ENCODE peak calls at places on chromosomes 12 and 14, in five cellular contexts. One of them, this sample, is unnamed.

GRCh38 chr14:91891081-91891480 is 23.7 kb upstream of the TC2N start:
- DNase-seq in HuH-7.5: no peak
- DNase-seq in NCI-H1105 treated with DMSO at 0.1 percent for 48 hours: no peak
- DNase-seq in neural crest cell: no peak
- DNase-seq in NCI-H1092 treated with DMSO at 0.1 percent for 48 hours: no peak
- DNase-seq in this sample: no peak

GRCh38 chr12:7512528-7512927 is 9.0 kb upstream of the CD163 start:
- DNase-seq in HuH-7.5: no peak
- DNase-seq in NCI-H1105 treated with DMSO at 0.1 percent for 48 hours: no peak
- DNase-seq in neural crest cell: no peak
- DNase-seq in NCI-H1092 treated with DMSO at 0.1 percent for 48 hours: no peak
- DNase-seq in this sample: no peak

GRCh38 chr12:19430988-19431387 is 8.3 kb upstream of the AEBP2 start:
- DNase-seq in HuH-7.5: no peak
- DNase-seq in NCI-H1105 treated with DMSO at 0.1 percent for 48 hours: peak
- DNase-seq in neural crest cell: no peak
- DNase-seq in NCI-H1092 treated with DMSO at 0.1 percent for 48 hours: no peak
- DNase-seq in this sample: no peak

GRCh38 chr14:44490966-44491365 is 16.1 kb downstream of the FSCB start:
- DNase-seq in HuH-7.5: no peak
- DNase-seq in NCI-H1105 treated with DMSO at 0.1 percent for 48 hours: no peak
- DNase-seq in neural crest cell: no peak
- DNase-seq in NCI-H1092 treated with DMSO at 0.1 percent for 48 hours: no peak
- DNase-seq in this sample: no peak

GRCh38 chr12:113895176-113895575 is 70.9 kb downstream of the RBM19 start:
- DNase-seq in HuH-7.5: no peak
- DNase-seq in NCI-H1105 treated with DMSO at 0.1 percent for 48 hours: no peak
- DNase-seq in neural crest cell: no peak
- DNase-seq in NCI-H1092 treated with DMSO at 0.1 percent for 48 hours: no peak
- DNase-seq in this sample: no peak

GRCh38 chr14:90812109-90812508 is 4.1 kb downstream of the TTC7B start:
- DNase-seq in HuH-7.5: no peak
- DNase-seq in NCI-H1105 treated with DMSO at 0.1 percent for 48 hours: no peak
- DNase-seq in neural crest cell: no peak
- DNase-seq in NCI-H1092 treated with DMSO at 0.1 percent for 48 hours: no peak
- DNase-seq in this sample: no peak

GRCh38 chr12:2844786-2845185 is 10.0 kb upstream of the NRIP2 start:
- DNase-seq in HuH-7.5: no peak
- DNase-seq in NCI-H1105 treated with DMSO at 0.1 percent for 48 hours: no peak
- DNase-seq in neural crest cell: no peak
- DNase-seq in NCI-H1092 treated with DMSO at 0.1 percent for 48 hours: no peak
- DNase-seq in this sample: no peak

GRCh38 chr12:83537428-83538053 is 850.8 kb downstream of the TMTC2 start:
- DNase-seq in HuH-7.5: no peak
- DNase-seq in NCI-H1105 treated with DMSO at 0.1 percent for 48 hours: no peak
- DNase-seq in neural crest cell: no peak
- DNase-seq in NCI-H1092 treated with DMSO at 0.1 percent for 48 hours: no peak
- DNase-seq in this sample: no peak

GRCh38 chr12:112122823-112123690 is 2.3 kb upstream of the TRAFD1 start:
- DNase-seq in HuH-7.5: no peak
- DNase-seq in NCI-H1105 treated with DMSO at 0.1 percent for 48 hours: no peak
- DNase-seq in neural crest cell: no peak
- DNase-seq in NCI-H1092 treated with DMSO at 0.1 percent for 48 hours: no peak
- DNase-seq in this sample: no peak

GRCh38 chr14:92511472-92512247 is 1.9 kb upstream of the RIN3 start:
- DNase-seq in HuH-7.5: no peak
- DNase-seq in NCI-H1105 treated with DMSO at 0.1 percent for 48 hours: no peak
- DNase-seq in neural crest cell: no peak
- DNase-seq in NCI-H1092 treated with DMSO at 0.1 percent for 48 hours: no peak
- DNase-seq in this sample: no peak

GRCh38 chr12:45671254-45671653 is 58.3 kb upstream of the ARID2 start:
- DNase-seq in HuH-7.5: no peak
- DNase-seq in NCI-H1105 treated with DMSO at 0.1 percent for 48 hours: no peak
- DNase-seq in neural crest cell: no peak
- DNase-seq in NCI-H1092 treated with DMSO at 0.1 percent for 48 hours: no peak
- DNase-seq in this sample: no peak

GRCh38 chr12:62192486-62193250 is 67.5 kb upstream of the USP15 start:
- DNase-seq in HuH-7.5: peak
- DNase-seq in NCI-H1105 treated with DMSO at 0.1 percent for 48 hours: peak
- DNase-seq in neural crest cell: peak
- DNase-seq in NCI-H1092 treated with DMSO at 0.1 percent for 48 hours: peak
- DNase-seq in this sample: peak

GRCh38 chr12:24252580-24252979 is 303.1 kb upstream of the SOX5 start:
- DNase-seq in HuH-7.5: no peak
- DNase-seq in NCI-H1105 treated with DMSO at 0.1 percent for 48 hours: no peak
- DNase-seq in neural crest cell: no peak
- DNase-seq in NCI-H1092 treated with DMSO at 0.1 percent for 48 hours: peak
- DNase-seq in this sample: no peak

GRCh38 chr12:55446334-55446733 is 2.5 kb downstream of the OR6C2 start:
- DNase-seq in HuH-7.5: no peak
- DNase-seq in NCI-H1105 treated with DMSO at 0.1 percent for 48 hours: no peak
- DNase-seq in neural crest cell: no peak
- DNase-seq in NCI-H1092 treated with DMSO at 0.1 percent for 48 hours: no peak
- DNase-seq in this sample: no peak

GRCh38 chr12:47442310-47442709 is 263.5 kb downstream of the RPAP3 start:
- DNase-seq in HuH-7.5: no peak
- DNase-seq in NCI-H1105 treated with DMSO at 0.1 percent for 48 hours: no peak
- DNase-seq in neural crest cell: no peak
- DNase-seq in NCI-H1092 treated with DMSO at 0.1 percent for 48 hours: no peak
- DNase-seq in this sample: no peak

GRCh38 chr14:101495827-101496778 is 65.2 kb upstream of the DIO3 start:
- DNase-seq in HuH-7.5: no peak
- DNase-seq in NCI-H1105 treated with DMSO at 0.1 percent for 48 hours: no peak
- DNase-seq in neural crest cell: no peak
- DNase-seq in NCI-H1092 treated with DMSO at 0.1 percent for 48 hours: no peak
- DNase-seq in this sample: no peak

GRCh38 chr14:83607682-83608081 is 1922.3 kb upstream of the FLRT2 start:
- DNase-seq in HuH-7.5: no peak
- DNase-seq in NCI-H1105 treated with DMSO at 0.1 percent for 48 hours: no peak
- DNase-seq in neural crest cell: no peak
- DNase-seq in NCI-H1092 treated with DMSO at 0.1 percent for 48 hours: no peak
- DNase-seq in this sample: no peak

GRCh38 chr12:27542628-27543027 is 18.6 kb downstream of the PPFIBP1 start:
- DNase-seq in HuH-7.5: no peak
- DNase-seq in NCI-H1105 treated with DMSO at 0.1 percent for 48 hours: no peak
- DNase-seq in neural crest cell: no peak
- DNase-seq in NCI-H1092 treated with DMSO at 0.1 percent for 48 hours: no peak
- DNase-seq in this sample: no peak

GRCh38 chr12:132455565-132455964 is 34.4 kb upstream of the FBRSL1 start:
- DNase-seq in HuH-7.5: no peak
- DNase-seq in NCI-H1105 treated with DMSO at 0.1 percent for 48 hours: no peak
- DNase-seq in neural crest cell: no peak
- DNase-seq in NCI-H1092 treated with DMSO at 0.1 percent for 48 hours: no peak
- DNase-seq in this sample: no peak

GRCh38 chr14:53055003-53055402 is 98.1 kb downstream of the DDHD1 start:
- DNase-seq in HuH-7.5: peak
- DNase-seq in NCI-H1105 treated with DMSO at 0.1 percent for 48 hours: peak
- DNase-seq in neural crest cell: no peak
- DNase-seq in NCI-H1092 treated with DMSO at 0.1 percent for 48 hours: peak
- DNase-seq in this sample: peak

GRCh38 chr12:92338671-92339070 is 193.0 kb upstream of the BTG1 start:
- DNase-seq in HuH-7.5: no peak
- DNase-seq in NCI-H1105 treated with DMSO at 0.1 percent for 48 hours: no peak
- DNase-seq in neural crest cell: no peak
- DNase-seq in NCI-H1092 treated with DMSO at 0.1 percent for 48 hours: no peak
- DNase-seq in this sample: no peak

GRCh38 chr12:76711241-76711640 is 52.7 kb upstream of the ZDHHC17 start:
- DNase-seq in HuH-7.5: no peak
- DNase-seq in NCI-H1105 treated with DMSO at 0.1 percent for 48 hours: no peak
- DNase-seq in neural crest cell: no peak
- DNase-seq in NCI-H1092 treated with DMSO at 0.1 percent for 48 hours: no peak
- DNase-seq in this sample: no peak

GRCh38 chr12:104566244-104566993 is 109.7 kb downstream of the CHST11 start:
- DNase-seq in HuH-7.5: no peak
- DNase-seq in NCI-H1105 treated with DMSO at 0.1 percent for 48 hours: no peak
- DNase-seq in neural crest cell: no peak
- DNase-seq in NCI-H1092 treated with DMSO at 0.1 percent for 48 hours: no peak
- DNase-seq in this sample: no peak

GRCh38 chr14:84254205-84254788 is 1275.6 kb upstream of the FLRT2 start:
- DNase-seq in HuH-7.5: no peak
- DNase-seq in NCI-H1105 treated with DMSO at 0.1 percent for 48 hours: no peak
- DNase-seq in neural crest cell: no peak
- DNase-seq in NCI-H1092 treated with DMSO at 0.1 percent for 48 hours: no peak
- DNase-seq in this sample: no peak

GRCh38 chr12:67534671-67535070 is 113.9 kb upstream of the DYRK2 start:
- DNase-seq in HuH-7.5: no peak
- DNase-seq in NCI-H1105 treated with DMSO at 0.1 percent for 48 hours: no peak
- DNase-seq in neural crest cell: no peak
- DNase-seq in NCI-H1092 treated with DMSO at 0.1 percent for 48 hours: no peak
- DNase-seq in this sample: no peak

GRCh38 chr14:101516401-101516800 is 44.9 kb upstream of the DIO3 start:
- DNase-seq in HuH-7.5: no peak
- DNase-seq in NCI-H1105 treated with DMSO at 0.1 percent for 48 hours: no peak
- DNase-seq in neural crest cell: no peak
- DNase-seq in NCI-H1092 treated with DMSO at 0.1 percent for 48 hours: no peak
- DNase-seq in this sample: no peak

GRCh38 chr12:120758798-120759590 is 33.4 kb downstream of the ACADS start:
- DNase-seq in HuH-7.5: no peak
- DNase-seq in NCI-H1105 treated with DMSO at 0.1 percent for 48 hours: no peak
- DNase-seq in neural crest cell: no peak
- DNase-seq in NCI-H1092 treated with DMSO at 0.1 percent for 48 hours: no peak
- DNase-seq in this sample: no peak

GRCh38 chr12:112111931-112112330 is 3.3 kb upstream of the NAA25 start:
- DNase-seq in HuH-7.5: no peak
- DNase-seq in NCI-H1105 treated with DMSO at 0.1 percent for 48 hours: no peak
- DNase-seq in neural crest cell: no peak
- DNase-seq in NCI-H1092 treated with DMSO at 0.1 percent for 48 hours: no peak
- DNase-seq in this sample: no peak

GRCh38 chr12:32134144-32134888 is 27.7 kb downstream of the BICD1 start:
- DNase-seq in HuH-7.5: no peak
- DNase-seq in NCI-H1105 treated with DMSO at 0.1 percent for 48 hours: no peak
- DNase-seq in neural crest cell: no peak
- DNase-seq in NCI-H1092 treated with DMSO at 0.1 percent for 48 hours: no peak
- DNase-seq in this sample: peak

GRCh38 chr12:57148469-57149308 is 1.3 kb upstream of the LRP1-AS start:
- DNase-seq in HuH-7.5: no peak
- DNase-seq in NCI-H1105 treated with DMSO at 0.1 percent for 48 hours: no peak
- DNase-seq in neural crest cell: no peak
- DNase-seq in NCI-H1092 treated with DMSO at 0.1 percent for 48 hours: no peak
- DNase-seq in this sample: no peak

GRCh38 chr12:23510484-23510883 is 439.0 kb downstream of the SOX5 start:
- DNase-seq in HuH-7.5: no peak
- DNase-seq in NCI-H1105 treated with DMSO at 0.1 percent for 48 hours: no peak
- DNase-seq in neural crest cell: no peak
- DNase-seq in NCI-H1092 treated with DMSO at 0.1 percent for 48 hours: no peak
- DNase-seq in this sample: no peak

GRCh38 chr12:21451529-21451928 is 14.1 kb downstream of the PYROXD1 start:
- DNase-seq in HuH-7.5: no peak
- DNase-seq in NCI-H1105 treated with DMSO at 0.1 percent for 48 hours: no peak
- DNase-seq in neural crest cell: no peak
- DNase-seq in NCI-H1092 treated with DMSO at 0.1 percent for 48 hours: no peak
- DNase-seq in this sample: no peak

GRCh38 chr12:55072093-55072492 is 52.3 kb downstream of the NEUROD4 start:
- DNase-seq in HuH-7.5: no peak
- DNase-seq in NCI-H1105 treated with DMSO at 0.1 percent for 48 hours: peak
- DNase-seq in neural crest cell: no peak
- DNase-seq in NCI-H1092 treated with DMSO at 0.1 percent for 48 hours: peak
- DNase-seq in this sample: peak

GRCh38 chr12:67043771-67044170 is 225.4 kb upstream of the CAND1 start:
- DNase-seq in HuH-7.5: no peak
- DNase-seq in NCI-H1105 treated with DMSO at 0.1 percent for 48 hours: no peak
- DNase-seq in neural crest cell: no peak
- DNase-seq in NCI-H1092 treated with DMSO at 0.1 percent for 48 hours: no peak
- DNase-seq in this sample: no peak

This sample was measured in cerebellar cortex.